ENCODE peak calls at places on chromosome 5, in eight cellular contexts. Q, X, C, H, D, U, T and G are unnamed samples.

GRCh38 chr5:184461-184860 is 6.8 kb upstream of the LRRC14B start:
- DNase-seq in T (no peak), X (no peak), U (no peak), Q (peak), D (no peak), H (no peak), C (no peak), G (no peak)

GRCh38 chr5:54942064-54942778 is 43.2 kb downstream of the ESM1 start:
- DNase-seq in H (no peak), D (no peak), X (peak), Q (no peak), T (peak), U (no peak), C (no peak), G (no peak)

GRCh38 chr5:172007795-172008465 is 1.5 kb upstream of the FBXW11 start:
- DNase-seq in C (no peak), X (peak), H (no peak), D (no peak), U (no peak), T (peak), Q (peak), G (peak)

GRCh38 chr5:39716532-39716971 is 291.8 kb upstream of the DAB2 start:
- DNase-seq in X (peak), H (no peak), C (peak), D (peak), T (peak), U (no peak), Q (peak), G (peak)

GRCh38 chr5:149932445-149933350 is 11.9 kb downstream of the PDE6A start:
- DNase-seq in U (no peak), T (peak), Q (no peak), D (peak), C (no peak), X (no peak), H (peak), G (no peak)

GRCh38 chr5:122093415-122093814 is 15.4 kb upstream of the LOX start:
- DNase-seq in H (no peak), C (no peak), Q (peak), D (no peak), X (peak), T (peak), U (no peak), G (peak)

GRCh38 chr5:10333154-10334006 is 20.1 kb upstream of the MARCHF6 start:
- DNase-seq in X (peak), C (no peak), H (peak), T (peak), Q (peak), D (peak), U (no peak), G (no peak)

GRCh38 chr5:68898961-68899471 is 194.8 kb upstream of the SLC30A5 start:
- DNase-seq in T (peak), C (peak), U (no peak), Q (peak), X (peak), D (peak), H (no peak), G (peak)

GRCh38 chr5:174752121-174752520 is 27.7 kb downstream of the MSX2 start:
- DNase-seq in H (no peak), D (no peak), Q (no peak), T (no peak), C (no peak), X (no peak), U (no peak), G (no peak)
- H3K4me3 ChIP-seq in H (no peak), D (peak), Q (peak), T (no peak), C (no peak), X (no peak), U (no peak), G (no peak)

GRCh38 chr5:42767491-42768105 is 11.0 kb downstream of the CCDC152 start:
- DNase-seq in T (peak), X (peak), Q (no peak), C (peak), H (no peak), U (no peak), D (peak), G (peak)
- TF ChIP-seq CTCF in T (peak), X (peak), Q (no peak), C (peak), H (peak), U (peak), D (peak), G (peak)

GRCh38 chr5:17189381-17190036 is 27.9 kb upstream of the BASP1 start:
- DNase-seq in U (peak), D (peak), Q (peak), H (peak), C (peak), X (peak), T (peak), G (peak)
- H3K4me3 ChIP-seq in U (no peak), D (no peak), Q (no peak), H (no peak), C (no peak), X (no peak), T (no peak), G (no peak)

GRCh38 chr5:167964529-167964928 is 326.9 kb upstream of the WWC1 start:
- DNase-seq in T (no peak), H (no peak), Q (no peak), D (peak), C (no peak), X (no peak), U (no peak), G (no peak)
- TF ChIP-seq CTCF in T (peak), H (no peak), Q (no peak), D (peak), C (peak), X (peak), U (peak), G (peak)

GRCh38 chr5:83475540-83476469 is 4.3 kb downstream of the VCAN start:
- DNase-seq in D (peak), Q (peak), T (peak), U (peak), C (peak), H (no peak), X (peak), G (peak)

GRCh38 chr5:83474170-83474796 is 2.7 kb downstream of the VCAN start:
- DNase-seq in U (peak), X (peak), C (peak), D (peak), H (peak), T (peak), Q (peak), G (peak)

GRCh38 chr5:83473344-83474169 is 2.0 kb downstream of the VCAN start:
- DNase-seq in Q (peak), C (peak), H (peak), D (peak), U (peak), X (peak), T (peak), G (peak)

GRCh38 chr5:83476470-83476817 is 4.9 kb downstream of the VCAN start:
- DNase-seq in D (no peak), C (no peak), X (no peak), Q (no peak), H (no peak), U (no peak), T (no peak), G (no peak)

DNA sequence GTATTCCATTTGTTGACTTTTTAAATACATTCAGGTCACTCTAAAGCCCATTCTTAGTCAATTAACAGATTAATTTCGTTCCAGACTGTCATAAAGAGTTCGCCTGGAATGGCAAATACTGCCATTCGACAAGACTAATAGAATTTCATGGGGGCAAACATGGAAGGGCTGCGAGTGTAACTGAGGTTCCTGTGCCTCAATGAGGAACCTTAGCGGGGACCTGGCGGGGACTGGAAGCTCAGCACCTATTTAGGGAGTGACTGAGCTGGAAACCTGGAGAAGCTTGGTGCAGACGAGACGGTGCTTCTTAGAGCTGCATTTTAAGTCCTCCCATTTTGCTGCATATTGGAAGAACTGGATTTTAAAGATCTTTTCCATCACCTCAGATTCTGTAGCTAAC is 3.4 kb downstream of the VCAN start:
- DNase-seq in T (no peak), C (peak), Q (no peak), X (no peak), H (no peak), U (no peak), D (peak), G (no peak)
- H3K4me3 ChIP-seq in T (peak), C (peak), Q (peak), X (peak), H (peak), U (peak), D (peak), G (peak)

DNA sequence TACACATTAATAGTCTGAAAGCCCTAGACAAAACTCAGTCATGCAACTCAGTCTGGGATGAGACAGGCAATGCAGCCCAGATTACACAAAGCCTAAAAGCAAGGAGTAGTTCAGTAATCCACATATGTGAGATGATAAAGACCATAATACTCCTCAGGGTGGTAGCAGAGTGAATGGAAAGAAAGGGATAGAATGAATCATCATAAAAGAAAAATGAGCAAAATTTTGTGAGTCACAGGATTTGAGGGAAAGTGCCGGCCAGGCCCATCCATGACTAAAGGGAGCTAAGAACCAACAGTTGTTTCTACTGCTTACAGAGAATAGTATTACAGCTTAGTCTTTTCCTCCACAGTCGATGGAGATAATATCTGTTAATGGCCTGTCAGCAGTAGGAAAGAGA is 90.0 kb upstream of the POU5F2 start:
- DNase-seq in H (no peak), T (peak), U (peak), Q (peak), C (peak), X (peak), D (no peak), G (peak)
- TF ChIP-seq CTCF in H (no peak), T (peak), U (no peak), Q (no peak), C (no peak), X (no peak), D (no peak), G (no peak)

DNA sequence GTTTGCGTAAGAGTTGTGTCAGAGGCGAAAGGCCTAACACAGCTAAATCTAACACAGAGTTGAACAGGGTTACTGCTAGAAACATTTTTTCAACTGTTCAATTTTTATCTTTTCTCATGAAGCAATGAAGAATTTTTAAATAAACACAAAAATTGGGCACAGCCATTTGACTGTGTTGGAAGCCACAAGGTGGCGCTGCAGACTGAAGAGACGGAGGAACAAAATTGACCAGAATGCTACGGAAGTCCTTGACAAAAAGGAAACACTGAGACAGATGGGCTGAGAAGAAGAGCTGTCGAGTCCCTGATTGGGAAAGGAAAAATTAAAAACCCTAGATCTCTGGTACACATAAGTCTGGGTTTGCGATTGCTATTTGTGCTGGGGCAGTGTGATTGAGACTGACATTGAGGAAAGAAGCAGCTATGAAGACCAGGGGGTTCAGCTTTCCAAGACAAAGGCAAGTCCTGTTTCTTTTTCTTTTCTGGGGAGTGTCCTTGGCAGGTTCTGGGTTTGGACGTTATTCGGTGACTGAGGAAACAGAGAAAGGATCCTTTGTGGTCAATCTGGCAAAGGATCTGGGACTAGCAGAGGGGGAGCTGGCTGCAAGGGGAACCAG is at the start of gene PCDHB9:
- DNase-seq in X (peak), U (no peak), T (peak), C (peak), Q (peak), D (peak), H (no peak), G (peak)
- H3K4me3 ChIP-seq in X (peak), U (no peak), T (no peak), C (peak), Q (peak), D (no peak), H (no peak), G (no peak)

GRCh38 chr5:159231167-159231566 is 21.8 kb upstream of the RNF145 start:
- DNase-seq in H (no peak), Q (no peak), X (peak), D (no peak), C (no peak), T (peak), U (no peak), G (peak)
- TF ChIP-seq CTCF in H (no peak), Q (no peak), X (no peak), D (no peak), C (no peak), T (no peak), U (no peak), G (no peak)

DNA sequence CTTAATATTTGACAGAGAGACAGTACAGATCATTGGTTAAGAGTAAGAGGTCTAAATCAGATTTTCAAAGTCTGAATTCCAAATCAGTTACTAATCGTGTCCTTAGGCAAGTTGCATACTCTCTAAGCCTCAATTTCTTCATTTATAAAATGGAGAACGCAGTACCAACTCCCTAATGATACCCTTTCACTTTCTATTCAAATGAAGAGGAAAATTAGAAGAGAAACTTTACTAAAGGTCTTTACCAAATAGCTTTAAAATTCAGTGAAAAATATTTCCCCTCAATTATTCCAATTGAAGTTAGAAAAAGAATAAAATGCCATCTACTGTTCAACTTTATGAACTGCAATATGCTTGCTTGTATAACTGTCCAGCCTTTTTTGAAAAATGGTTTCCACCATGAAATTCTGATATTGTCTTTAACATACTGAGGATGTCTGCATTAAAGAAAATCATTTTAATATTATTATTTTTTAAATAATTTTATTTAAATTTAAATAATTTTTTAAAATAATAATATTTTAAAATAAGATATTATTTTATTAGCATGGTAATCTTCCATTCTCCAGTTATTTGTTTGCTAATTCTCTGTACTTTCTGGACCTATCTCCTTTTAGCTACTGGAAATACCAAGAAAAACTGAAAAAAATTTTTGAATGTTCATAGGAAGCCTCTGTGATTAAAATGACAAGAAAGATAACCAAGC is 36.0 kb downstream of the POC5 start:
- DNase-seq in X (peak), H (no peak), D (peak), U (no peak), C (peak), T (peak), Q (peak), G (peak)
- H3K4me3 ChIP-seq in X (no peak), H (no peak), D (no peak), U (no peak), C (no peak), T (no peak), Q (no peak), G (peak)

DNA sequence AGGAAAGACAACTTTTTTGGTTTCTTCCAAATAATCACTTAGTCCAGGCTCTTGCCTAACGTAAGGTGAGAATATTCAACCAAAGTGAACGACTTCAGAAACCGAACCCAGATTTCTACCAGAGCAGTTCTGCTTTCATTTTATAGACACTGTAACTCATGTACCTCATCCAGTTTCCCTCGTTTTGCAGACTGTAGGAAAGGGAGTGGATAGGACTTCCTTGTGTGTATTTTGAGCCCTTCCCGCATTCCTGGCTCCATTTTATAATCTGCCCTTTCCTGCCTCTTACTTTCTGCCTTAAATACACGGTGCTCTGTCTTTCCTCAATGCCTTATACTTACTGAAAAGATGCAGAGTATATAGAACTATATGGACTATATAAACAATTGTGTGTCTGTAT is 20.8 kb downstream of the MINAR2 start:
- DNase-seq in C (no peak), Q (no peak), D (no peak), U (no peak), T (no peak), X (no peak), H (no peak), G (no peak)
- TF ChIP-seq CTCF in C (no peak), Q (no peak), D (no peak), U (no peak), T (no peak), X (no peak), H (no peak), G (no peak)